ENCODE peak calls at places on chromosomes 7 and 10, in six cellular contexts. One of them, this sample, is unnamed.

GRCh38 chr7:26034386-26034785 is 117.6 kb upstream of the NFE2L3 start:
- DNase-seq in CD4-positive, alpha-beta T cell: no peak
- DNase-seq in A673: no peak
- DNase-seq in pancreas: no peak
- DNase-seq in AG10803: no peak
- DNase-seq in RWPE1: no peak
- DNase-seq in this sample: no peak

GRCh38 chr7:102148799-102149198 is 137.9 kb upstream of the SH2B2 start:
- DNase-seq in AG10803: no peak
- DNase-seq in A673: no peak
- DNase-seq in RWPE1: no peak
- DNase-seq in pancreas: no peak
- DNase-seq in CD4-positive, alpha-beta T cell: no peak
- DNase-seq in this sample: no peak

GRCh38 chr7:134690016-134690415 is 43.4 kb downstream of the BPGM start:
- DNase-seq in pancreas: no peak
- DNase-seq in A673: peak; percentile 50
- DNase-seq in RWPE1: no peak
- DNase-seq in CD4-positive, alpha-beta T cell: no peak
- DNase-seq in AG10803: peak; percentile 83
- DNase-seq in this sample: peak; percentile 25

GRCh38 chr7:18464830-18465229 is 30.7 kb upstream of the HDAC9 start:
- DNase-seq in RWPE1: no peak
- DNase-seq in A673: no peak
- DNase-seq in CD4-positive, alpha-beta T cell: no peak
- DNase-seq in AG10803: no peak
- DNase-seq in pancreas: no peak
- DNase-seq in this sample: no peak

GRCh38 chr10:33386926-33387325 is 52.5 kb upstream of the NRP1 start:
- DNase-seq in A673: no peak
- DNase-seq in RWPE1: no peak
- DNase-seq in CD4-positive, alpha-beta T cell: no peak
- DNase-seq in AG10803: no peak
- DNase-seq in pancreas: no peak
- DNase-seq in this sample: no peak

GRCh38 chr7:77338260-77338659 is 77.9 kb downstream of the GSAP start:
- DNase-seq in AG10803: no peak
- DNase-seq in RWPE1: no peak
- DNase-seq in A673: no peak
- DNase-seq in CD4-positive, alpha-beta T cell: no peak
- DNase-seq in pancreas: no peak
- DNase-seq in this sample: no peak

GRCh38 chr7:157689269-157690057 is 352.7 kb downstream of the DNAJB6 start:
- DNase-seq in A673: no peak
- DNase-seq in pancreas: no peak
- DNase-seq in AG10803: no peak
- DNase-seq in CD4-positive, alpha-beta T cell: no peak
- DNase-seq in RWPE1: no peak
- DNase-seq in this sample: no peak

GRCh38 chr7:37552021-37552420 is 103.4 kb upstream of the ELMO1 start:
- DNase-seq in AG10803: no peak
- DNase-seq in CD4-positive, alpha-beta T cell: no peak
- DNase-seq in pancreas: no peak
- DNase-seq in RWPE1: no peak
- DNase-seq in A673: no peak
- DNase-seq in this sample: no peak

GRCh38 chr7:40647719-40648118 is 512.9 kb downstream of the SUGCT start:
- DNase-seq in RWPE1: no peak
- DNase-seq in AG10803: peak; percentile 10
- DNase-seq in CD4-positive, alpha-beta T cell: no peak
- DNase-seq in pancreas: no peak
- DNase-seq in A673: no peak
- DNase-seq in this sample: no peak

GRCh38 chr10:102612964-102613275 is 31.4 kb upstream of the TRIM8 start:
- DNase-seq in RWPE1: no peak
- DNase-seq in A673: no peak
- DNase-seq in CD4-positive, alpha-beta T cell: peak; percentile 47
- DNase-seq in pancreas: no peak
- DNase-seq in AG10803: no peak
- DNase-seq in this sample: no peak

GRCh38 chr10:29958440-29958839 is 100.9 kb downstream of the JCAD start:
- DNase-seq in pancreas: no peak
- DNase-seq in A673: no peak
- DNase-seq in CD4-positive, alpha-beta T cell: no peak
- DNase-seq in RWPE1: no peak
- DNase-seq in AG10803: no peak
- DNase-seq in this sample: no peak

GRCh38 chr10:132419631-132420468 is 22.9 kb downstream of the PWWP2B start:
- DNase-seq in pancreas: no peak
- DNase-seq in CD4-positive, alpha-beta T cell: no peak
- DNase-seq in A673: no peak
- DNase-seq in AG10803: no peak
- DNase-seq in RWPE1: no peak
- DNase-seq in this sample: peak; percentile 35

GRCh38 chr7:101680406-101681145 is 51.5 kb upstream of the MYL10 start:
- DNase-seq in A673: no peak
- DNase-seq in CD4-positive, alpha-beta T cell: no peak
- DNase-seq in pancreas: no peak
- DNase-seq in AG10803: no peak
- DNase-seq in RWPE1: no peak
- DNase-seq in this sample: no peak

GRCh38 chr7:132557489-132558044 is 18.7 kb downstream of the PLXNA4 start:
- DNase-seq in CD4-positive, alpha-beta T cell: no peak
- DNase-seq in AG10803: peak; percentile 35
- DNase-seq in A673: peak; percentile 50
- DNase-seq in RWPE1: no peak
- DNase-seq in pancreas: no peak
- DNase-seq in this sample: no peak

GRCh38 chr10:104318096-104318725 is 20.1 kb downstream of the ITPRIP start:
- DNase-seq in AG10803: no peak
- DNase-seq in CD4-positive, alpha-beta T cell: no peak
- DNase-seq in pancreas: no peak
- DNase-seq in RWPE1: no peak
- DNase-seq in A673: no peak
- DNase-seq in this sample: no peak

GRCh38 chr10:118594392-118595063 is 920 bp downstream of the PRLHR start:
- DNase-seq in pancreas: no peak
- DNase-seq in A673: peak; percentile 25
- DNase-seq in CD4-positive, alpha-beta T cell: peak; percentile 11
- DNase-seq in RWPE1: peak; percentile 34
- DNase-seq in AG10803: peak; percentile 22
- DNase-seq in this sample: peak; percentile 67

GRCh38 chr10:35487336-35488034 is 117.7 kb upstream of the GJD4 start:
- DNase-seq in A673: no peak
- DNase-seq in CD4-positive, alpha-beta T cell: no peak
- DNase-seq in pancreas: no peak
- DNase-seq in AG10803: peak; percentile 29
- DNase-seq in RWPE1: no peak
- DNase-seq in this sample: no peak

GRCh38 chr7:26291251-26291650 is 411 bp upstream of the SNX10 start:
- DNase-seq in RWPE1: no peak
- DNase-seq in CD4-positive, alpha-beta T cell: no peak
- DNase-seq in AG10803: no peak
- DNase-seq in pancreas: no peak
- DNase-seq in A673: no peak
- DNase-seq in this sample: no peak

GRCh38 chr10:98516352-98516751 is 69.6 kb upstream of the HPS1 start:
- DNase-seq in AG10803: peak; percentile 16
- DNase-seq in RWPE1: no peak
- DNase-seq in A673: no peak
- DNase-seq in CD4-positive, alpha-beta T cell: no peak
- DNase-seq in pancreas: no peak
- DNase-seq in this sample: no peak

GRCh38 chr10:51389415-51390342 is 309.7 kb downstream of the CSTF2T start:
- DNase-seq in RWPE1: peak; percentile 18
- DNase-seq in A673: peak; percentile 66
- DNase-seq in CD4-positive, alpha-beta T cell: no peak
- DNase-seq in pancreas: peak; percentile 23
- DNase-seq in AG10803: peak; percentile 100
- DNase-seq in this sample: peak; percentile 75

GRCh38 chr10:14860782-14861181 is 17.9 kb upstream of the SUV39H2 start:
- DNase-seq in pancreas: no peak
- DNase-seq in AG10803: no peak
- DNase-seq in CD4-positive, alpha-beta T cell: no peak
- DNase-seq in A673: no peak
- DNase-seq in RWPE1: no peak
- DNase-seq in this sample: no peak
- TF ChIP-seq CTCF in pancreas: no peak
- TF ChIP-seq CTCF in AG10803: no peak
- TF ChIP-seq CTCF in CD4-positive, alpha-beta T cell: no peak
- TF ChIP-seq CTCF in A673: no peak
- TF ChIP-seq CTCF in RWPE1: no peak
- TF ChIP-seq CTCF in this sample: no peak

GRCh38 chr7:44307301-44307900 is 18.0 kb downstream of the CAMK2B start:
- DNase-seq in CD4-positive, alpha-beta T cell: no peak
- DNase-seq in A673: peak; percentile 66
- DNase-seq in RWPE1: peak; percentile 71
- DNase-seq in pancreas: no peak
- DNase-seq in AG10803: peak; percentile 62
- DNase-seq in this sample: peak; percentile 64
- TF ChIP-seq CTCF in CD4-positive, alpha-beta T cell: no peak
- TF ChIP-seq CTCF in A673: peak; percentile 48
- TF ChIP-seq CTCF in RWPE1: peak; percentile 50
- TF ChIP-seq CTCF in pancreas: no peak
- TF ChIP-seq CTCF in AG10803: peak; percentile 26
- TF ChIP-seq CTCF in this sample: peak; percentile 3

DNA sequence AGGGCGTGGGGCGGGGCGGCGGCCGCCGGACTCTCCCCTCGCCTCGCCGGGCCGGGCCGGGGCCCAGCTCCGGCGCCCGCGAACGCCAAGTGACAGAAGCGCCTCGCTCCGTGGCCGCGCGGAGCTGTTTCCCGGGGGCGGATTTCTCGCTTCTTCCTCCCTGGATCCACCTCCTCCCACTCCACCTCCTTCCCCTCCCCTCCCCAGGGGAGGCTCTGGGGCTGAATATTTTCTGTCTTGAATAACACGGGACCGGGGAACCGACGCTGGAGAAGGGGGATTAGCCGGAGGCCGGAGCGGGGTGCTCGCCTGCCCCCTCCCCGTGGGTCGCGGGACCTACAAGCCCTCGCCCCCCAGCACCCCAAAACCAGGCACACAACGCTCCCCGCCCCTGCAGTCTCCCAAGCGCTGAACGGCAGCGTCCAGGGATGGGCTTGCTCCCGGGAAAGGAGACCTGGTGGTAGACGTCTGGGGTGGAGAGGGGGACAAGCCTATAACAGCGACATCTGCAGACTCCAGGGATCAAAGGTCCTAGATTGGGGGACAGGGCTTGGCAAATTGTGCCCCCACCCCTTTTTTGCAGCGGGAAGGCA is at the start of gene ARHGAP21:
- DNase-seq in A673: peak; percentile 92
- DNase-seq in pancreas: peak; percentile 72
- DNase-seq in RWPE1: peak; percentile 64
- DNase-seq in CD4-positive, alpha-beta T cell: peak; percentile 10
- DNase-seq in AG10803: peak; percentile 74
- DNase-seq in this sample: peak; percentile 85
- TF ChIP-seq CTCF in A673: no peak
- TF ChIP-seq CTCF in pancreas: no peak
- TF ChIP-seq CTCF in RWPE1: no peak
- TF ChIP-seq CTCF in CD4-positive, alpha-beta T cell: peak; percentile 4
- TF ChIP-seq CTCF in AG10803: peak; percentile 9
- TF ChIP-seq CTCF in this sample: no peak

DNA sequence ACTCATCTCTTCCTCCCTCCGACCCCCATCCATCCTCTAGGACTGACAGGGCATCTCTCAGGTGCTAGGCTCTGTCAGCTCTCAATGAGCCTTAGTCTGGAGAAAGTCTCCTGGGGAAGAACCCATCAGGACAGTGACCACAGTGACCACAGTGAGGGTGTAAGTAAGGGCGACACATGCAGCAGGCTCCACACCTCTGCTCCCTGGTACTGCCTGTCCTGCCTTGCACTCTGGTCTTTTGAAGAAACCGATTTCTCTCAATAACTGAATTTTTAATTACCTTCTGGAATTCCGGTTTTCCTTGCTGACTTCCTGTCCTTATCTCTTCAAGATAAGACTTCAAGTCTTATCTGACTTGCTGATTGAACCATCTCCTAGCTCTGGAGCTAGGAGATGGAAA is 190.2 kb downstream of the ACTR3B start:
- DNase-seq in AG10803: no peak
- DNase-seq in RWPE1: no peak
- DNase-seq in A673: no peak
- DNase-seq in pancreas: no peak
- DNase-seq in CD4-positive, alpha-beta T cell: no peak
- DNase-seq in this sample: no peak
- TF ChIP-seq CTCF in AG10803: no peak
- TF ChIP-seq CTCF in RWPE1: no peak
- TF ChIP-seq CTCF in A673: no peak
- TF ChIP-seq CTCF in pancreas: no peak
- TF ChIP-seq CTCF in CD4-positive, alpha-beta T cell: no peak
- TF ChIP-seq CTCF in this sample: no peak

GRCh38 chr7:145884716-145885514 is 231.7 kb upstream of the CNTNAP2 start:
- DNase-seq in CD4-positive, alpha-beta T cell: no peak
- DNase-seq in RWPE1: no peak
- DNase-seq in A673: no peak
- DNase-seq in pancreas: no peak
- DNase-seq in AG10803: no peak
- DNase-seq in this sample: no peak
- TF ChIP-seq CTCF in CD4-positive, alpha-beta T cell: no peak
- TF ChIP-seq CTCF in RWPE1: no peak
- TF ChIP-seq CTCF in A673: no peak
- TF ChIP-seq CTCF in pancreas: no peak
- TF ChIP-seq CTCF in AG10803: no peak
- TF ChIP-seq CTCF in this sample: no peak

DNA sequence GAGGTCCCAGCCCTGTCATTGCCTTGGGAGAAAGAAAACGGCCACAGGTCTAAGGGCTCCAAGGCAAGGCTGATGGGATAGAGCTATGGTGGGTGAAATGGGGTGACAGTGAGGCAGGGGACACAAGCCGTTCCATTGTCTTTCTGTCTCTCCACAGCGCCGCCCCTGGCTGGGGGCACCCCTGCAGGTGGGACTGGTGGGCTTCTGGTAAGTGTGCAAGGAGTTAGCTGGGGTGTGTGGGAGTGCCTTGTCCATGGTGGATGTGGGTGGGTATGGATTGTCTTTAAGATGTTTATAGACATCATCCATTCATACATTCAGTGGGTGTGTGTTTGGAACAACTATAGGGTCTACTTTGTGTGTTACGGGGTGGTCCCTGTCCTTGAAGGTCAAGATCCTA is 7.5 kb downstream of the SFXN3 start:
- DNase-seq in CD4-positive, alpha-beta T cell: no peak
- DNase-seq in RWPE1: no peak
- DNase-seq in A673: no peak
- DNase-seq in AG10803: no peak
- DNase-seq in pancreas: no peak
- DNase-seq in this sample: no peak
- TF ChIP-seq CTCF in CD4-positive, alpha-beta T cell: no peak
- TF ChIP-seq CTCF in RWPE1: no peak
- TF ChIP-seq CTCF in A673: peak; percentile 21
- TF ChIP-seq CTCF in AG10803: no peak
- TF ChIP-seq CTCF in pancreas: no peak
- TF ChIP-seq CTCF in this sample: no peak

GRCh38 chr7:35593896-35594295 is 101.0 kb downstream of the HERPUD2 start:
- DNase-seq in RWPE1: no peak
- DNase-seq in A673: peak; percentile 44
- DNase-seq in pancreas: no peak
- DNase-seq in CD4-positive, alpha-beta T cell: no peak
- DNase-seq in AG10803: no peak
- DNase-seq in this sample: peak; percentile 20
- TF ChIP-seq CTCF in RWPE1: no peak
- TF ChIP-seq CTCF in A673: peak; percentile 64
- TF ChIP-seq CTCF in pancreas: peak; percentile 15
- TF ChIP-seq CTCF in CD4-positive, alpha-beta T cell: no peak
- TF ChIP-seq CTCF in AG10803: peak; percentile 20
- TF ChIP-seq CTCF in this sample: peak; percentile 28

This sample was measured in GM20000.